ENCODE peak calls at places on chromosomes 3 and 15, in four cellular contexts. Q, G, P and L are unnamed samples.

GRCh38 chr3:100458814-100459213 is 33.6 kb upstream of the TMEM45A start:
- DNase-seq in P (no peak), Q (no peak), G (no peak), L (no peak)

GRCh38 chr15:20106026-20106425 is 435.6 kb downstream of the GOLGA6L6 start:
- DNase-seq in P (no peak), G (no peak), Q (peak), L (no peak)

GRCh38 chr3:80408322-80408721 is 640.5 kb upstream of the ROBO1 start:
- DNase-seq in G (no peak), P (peak), Q (no peak), L (no peak)

GRCh38 chr15:73922186-73923151 is 3.8 kb upstream of the LOXL1 start:
- DNase-seq in P (peak), Q (peak), G (no peak), L (peak)

GRCh38 chr3:12943124-12944021 is 102.0 kb upstream of the RPL32 start:
- DNase-seq in P (no peak), G (no peak), Q (no peak), L (no peak)

GRCh38 chr3:40620151-40620550 is 95.4 kb downstream of the ZNF621 start:
- DNase-seq in Q (no peak), P (no peak), G (peak), L (no peak)

GRCh38 chr3:52204337-52205073 is 6.5 kb downstream of the ALAS1 start:
- DNase-seq in G (peak), Q (no peak), P (no peak), L (no peak)

GRCh38 chr3:52527732-52528595 is 5.7 kb downstream of the NT5DC2 start:
- DNase-seq in P (no peak), G (no peak), Q (peak), L (peak)

GRCh38 chr15:32020158-32020557 is 10.2 kb upstream of the CHRNA7 start:
- DNase-seq in G (no peak), P (no peak), Q (no peak), L (no peak)

GRCh38 chr3:188241072-188241471 is 87.1 kb downstream of the LPP start:
- DNase-seq in P (no peak), Q (peak), G (no peak), L (no peak)

GRCh38 chr15:96514607-96515285 is 184.2 kb downstream of the NR2F2 start:
- DNase-seq in P (no peak), G (no peak), Q (no peak), L (no peak)

GRCh38 chr3:195609229-195609628 is 25.5 kb upstream of the APOD start:
- DNase-seq in Q (no peak), G (no peak), P (no peak), L (no peak)

GRCh38 chr3:141845407-141846049 is 30.9 kb upstream of the ATP1B3 start:
- DNase-seq in G (no peak), P (peak), Q (no peak), L (peak)

GRCh38 chr15:36599824-36600365 is 20.5 kb downstream of the CDIN1 start:
- DNase-seq in P (no peak), Q (no peak), G (no peak), L (no peak)

GRCh38 chr15:36605626-36606263 is 26.3 kb downstream of the CDIN1 start:
- DNase-seq in Q (no peak), P (no peak), G (no peak), L (no peak)

GRCh38 chr15:36598529-36599177 is 19.2 kb downstream of the CDIN1 start:
- DNase-seq in P (no peak), G (no peak), Q (no peak), L (no peak)

GRCh38 chr15:36601497-36601932 is 22.1 kb downstream of the CDIN1 start:
- DNase-seq in Q (no peak), P (no peak), G (no peak), L (no peak)

GRCh38 chr15:36601952-36602351 is 22.5 kb downstream of the CDIN1 start:
- DNase-seq in Q (no peak), G (no peak), P (no peak), L (no peak)
- H3K4me3 ChIP-seq in Q (no peak), G (no peak), P (no peak), L (no peak)

DNA sequence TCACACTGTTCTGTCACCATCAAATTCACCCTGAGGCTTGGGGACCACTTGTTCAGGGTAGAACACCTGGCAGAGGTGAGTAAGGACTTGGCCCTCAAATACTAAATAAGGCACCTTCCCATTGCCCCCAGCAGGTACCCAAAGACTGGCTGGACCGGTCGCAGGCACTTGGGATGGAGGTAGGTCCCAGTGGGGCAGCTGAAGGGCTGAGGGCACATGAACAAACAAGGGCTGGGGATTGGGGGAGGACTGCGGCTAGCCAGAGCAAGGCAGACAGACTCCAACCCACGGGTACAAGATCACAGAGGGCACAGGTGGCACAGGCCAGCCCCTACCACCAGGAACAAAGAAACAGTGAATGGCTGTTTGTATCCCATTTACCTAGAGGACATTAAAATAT is 1.9 kb downstream of the MRPS25 start:
- DNase-seq in Q (no peak), P (no peak), G (no peak), L (peak)
- H3K4me3 ChIP-seq in Q (no peak), P (peak), G (no peak), L (peak)

GRCh38 chr15:39896837-39897236 is 23.2 kb downstream of the GPR176 start:
- DNase-seq in G (no peak), Q (no peak), P (no peak), L (no peak)
- H3K4me3 ChIP-seq in G (no peak), Q (no peak), P (no peak), L (no peak)

GRCh38 chr3:123373535-123373987 is 75.3 kb downstream of the ADCY5 start:
- DNase-seq in G (no peak), Q (peak), P (no peak), L (peak)
- H3K4me3 ChIP-seq in G (no peak), Q (no peak), P (no peak), L (no peak)

GRCh38 chr15:92443381-92443780 is 49.7 kb downstream of the ST8SIA2 start:
- DNase-seq in Q (no peak), P (no peak), G (no peak), L (no peak)

GRCh38 chr15:92435145-92435544 is 41.5 kb downstream of the ST8SIA2 start:
- DNase-seq in P (no peak), Q (no peak), G (no peak), L (no peak)

GRCh38 chr15:92438471-92438870 is 44.8 kb downstream of the ST8SIA2 start:
- DNase-seq in P (no peak), Q (no peak), G (no peak), L (no peak)

GRCh38 chr15:92444631-92445030 is 51.0 kb downstream of the ST8SIA2 start:
- DNase-seq in P (no peak), G (no peak), Q (no peak), L (no peak)

GRCh38 chr15:92439311-92439710 is 45.6 kb downstream of the ST8SIA2 start:
- DNase-seq in Q (no peak), P (no peak), G (no peak), L (no peak)
- H3K4me3 ChIP-seq in Q (no peak), P (no peak), G (no peak), L (no peak)

GRCh38 chr15:41881925-41882688 is 11.7 kb downstream of the SPTBN5 start:
- DNase-seq in P (no peak), G (no peak), Q (peak), L (peak)
- H3K4me3 ChIP-seq in P (no peak), G (no peak), Q (peak), L (no peak)